ENCODE peak calls at places on chromosomes 4 and X, in five cellular contexts. E is transverse colon, Y is brain microvascular endothelial cell, C is adrenal gland, M is tibial artery. L is an unnamed sample.

GRCh38 chrX:133412246-133412645 is 3.0 kb downstream of the GPC4 start:
- DNase-seq in E (no peak), Y (peak), C (no peak), M (no peak), L (no peak)

GRCh38 chr4:123699823-123700822 is 303.5 kb downstream of the SPRY1 start:
- DNase-seq in E (no peak), Y (peak), C (no peak), M (no peak), L (no peak)

GRCh38 chr4:39591290-39591689 is 47.4 kb downstream of the SMIM14 start:
- DNase-seq in E (peak), Y (no peak), C (no peak), M (no peak), L (no peak)

GRCh38 chr4:31259119-31259518 is 539.0 kb downstream of the PCDH7 start:
- DNase-seq in E (no peak), Y (no peak), C (no peak), M (no peak), L (no peak)

GRCh38 chr4:28916585-28916984 is 1803.6 kb upstream of the PCDH7 start:
- DNase-seq in E (no peak), Y (no peak), C (no peak), M (no peak), L (no peak)

GRCh38 chr4:87005690-87006461 is 71.1 kb downstream of the AFF1 start:
- DNase-seq in E (peak), Y (no peak), C (no peak), M (no peak), L (no peak)

GRCh38 chr4:118307619-118308018 is 45.2 kb downstream of the PRSS12 start:
- DNase-seq in E (no peak), Y (no peak), C (no peak), M (no peak), L (no peak)

GRCh38 chr4:23337292-23337691 is 552.6 kb downstream of the PPARGC1A start:
- DNase-seq in E (no peak), Y (no peak), C (no peak), M (no peak), L (no peak)

GRCh38 chr4:119536572-119537528 is 91.8 kb downstream of the PDE5A start:
- DNase-seq in E (no peak), Y (no peak), C (no peak), M (no peak), L (no peak)

GRCh38 chr4:83631066-83631465 is 95.2 kb downstream of the GPAT3 start:
- DNase-seq in E (no peak), Y (no peak), C (no peak), M (no peak), L (no peak)

GRCh38 chr4:41718907-41719306 is 29.6 kb downstream of the PHOX2B start:
- DNase-seq in E (no peak), Y (no peak), C (no peak), M (no peak), L (no peak)

GRCh38 chr4:81555489-81555888 is 83.8 kb upstream of the RASGEF1B start:
- DNase-seq in E (no peak), Y (no peak), C (no peak), M (no peak), L (no peak)

GRCh38 chr4:113707013-113707412 is 54.5 kb downstream of the CAMK2D start:
- DNase-seq in E (no peak), Y (no peak), C (no peak), M (no peak), L (no peak)

GRCh38 chr4:14445882-14446281 is 556.4 kb upstream of the CPEB2 start:
- DNase-seq in E (no peak), Y (no peak), C (no peak), M (no peak), L (no peak)

GRCh38 chr4:78477276-78477675 is 74.3 kb upstream of the ANXA3 start:
- DNase-seq in E (no peak), Y (peak), C (no peak), M (no peak), L (no peak)

GRCh38 chr4:128513664-128514484 is 226.3 kb upstream of the PGRMC2 start:
- DNase-seq in E (no peak), Y (no peak), C (no peak), M (no peak), L (no peak)

GRCh38 chrX:118802857-118803256 is 20.8 kb upstream of the ZCCHC12 start:
- DNase-seq in E (no peak), Y (no peak), C (peak), M (no peak), L (no peak)

GRCh38 chrX:99394450-99394849 is 1015.6 kb downstream of the PCDH19 start:
- DNase-seq in E (no peak), Y (no peak), C (no peak), M (no peak), L (no peak)

GRCh38 chrX:71315917-71316316 is 14.4 kb downstream of the ITGB1BP2 start:
- DNase-seq in E (no peak), Y (peak), C (no peak), M (no peak), L (no peak)

GRCh38 chrX:154738013-154738738 is 12.7 kb downstream of the GAB3 start:
- DNase-seq in E (peak), Y (peak), C (peak), M (peak), L (no peak)

GRCh38 chr4:83658806-83659205 is 122.9 kb downstream of the GPAT3 start:
- DNase-seq in E (no peak), Y (peak), C (no peak), M (no peak), L (no peak)

GRCh38 chr4:180057891-180058643 is 2185.1 kb upstream of the TENM3 start:
- DNase-seq in E (peak), Y (no peak), C (peak), M (no peak), L (peak)

GRCh38 chrX:93868289-93868985 is 194.4 kb downstream of the FAM133A start:
- DNase-seq in E (no peak), Y (no peak), C (peak), M (no peak), L (no peak)

GRCh38 chrX:73851014-73852009 is 288.3 kb downstream of the CHIC1 start:
- DNase-seq in E (peak), Y (peak), C (peak), M (no peak), L (peak)

GRCh38 chrX:29841750-29842149 is 373.6 kb upstream of the MAGEB2 start:
- DNase-seq in E (no peak), Y (peak), C (no peak), M (no peak), L (no peak)

GRCh38 chr4:31573554-31573953 is 853.4 kb downstream of the PCDH7 start:
- DNase-seq in E (no peak), Y (no peak), C (no peak), M (no peak), L (no peak)

GRCh38 chrX:141405878-141406492 is 163.7 kb upstream of the SPANXC start:
- DNase-seq in E (no peak), Y (peak), C (no peak), M (no peak), L (no peak)

GRCh38 chr4:7650606-7651400 is 216.1 kb upstream of the PSAPL1 start:
- DNase-seq in E (no peak), Y (peak), C (no peak), M (peak), L (no peak)

GRCh38 chrX:116749943-116750342 is 287.2 kb upstream of the CT83 start:
- DNase-seq in E (no peak), Y (no peak), C (no peak), M (no peak), L (no peak)

GRCh38 chr4:1233641-1234277 is 15.2 kb downstream of the CTBP1 start:
- DNase-seq in E (no peak), Y (no peak), C (peak), M (no peak), L (peak)

GRCh38 chr4:119728692-119729593 is 100.3 kb upstream of the PDE5A start:
- DNase-seq in E (no peak), Y (no peak), C (no peak), M (no peak), L (no peak)

GRCh38 chrX:119943185-119943988 is at the start of gene NKAP:
- DNase-seq in E (peak), Y (peak), C (peak), M (peak), L (peak)

GRCh38 chr4:40515398-40516293 is 114.0 kb downstream of the RBM47 start:
- DNase-seq in E (peak), Y (no peak), C (peak), M (peak), L (peak)

GRCh38 chrX:3393581-3394111 is 47.2 kb upstream of the MXRA5 start:
- DNase-seq in E (no peak), Y (no peak), C (no peak), M (no peak), L (no peak)

GRCh38 chrX:83008415-83008814 is 499.7 kb upstream of the POU3F4 start:
- DNase-seq in E (no peak), Y (no peak), C (no peak), M (no peak), L (no peak)

GRCh38 chrX:11190745-11191510 is 79.8 kb downstream of the HCCS start:
- DNase-seq in E (peak), Y (no peak), C (no peak), M (no peak), L (no peak)

GRCh38 chr4:159290321-159291030 is 187.6 kb downstream of the RAPGEF2 start:
- DNase-seq in E (no peak), Y (peak), C (no peak), M (no peak), L (no peak)
- H3K27ac ChIP-seq in E (no peak), Y (no peak), C (no peak), M (no peak), L (no peak)

GRCh38 chrX:110420771-110421498 is 62.3 kb downstream of the RTL9 start:
- DNase-seq in E (no peak), Y (no peak), C (no peak), M (no peak), L (no peak)
- TF ChIP-seq CTCF in E (no peak), Y (peak), C (no peak), M (no peak), L (peak)

GRCh38 chrX:20265726-20266681 is 705 bp downstream of the RPS6KA3 start:
- DNase-seq in E (peak), Y (no peak), C (peak), M (peak), L (peak)

GRCh38 chrX:20266810-20267598 is at the start of gene RPS6KA3:
- DNase-seq in E (peak), Y (peak), C (peak), M (peak), L (peak)

GRCh38 chrX:20267599-20267923 is 852 bp upstream of the RPS6KA3 start:
- DNase-seq in E (no peak), Y (no peak), C (no peak), M (no peak), L (no peak)

GRCh38 chrX:20269848-20270556 is 3.3 kb upstream of the RPS6KA3 start:
- DNase-seq in E (no peak), Y (no peak), C (no peak), M (no peak), L (no peak)

GRCh38 chrX:20267924-20268701 is 1.4 kb upstream of the RPS6KA3 start:
- DNase-seq in E (peak), Y (no peak), C (peak), M (peak), L (peak)
- H3K4me3 ChIP-seq in E (peak), Y (peak), C (peak), M (peak), L (peak)

GRCh38 chr4:3418029-3418762 is 23.6 kb upstream of the HGFAC start:
- DNase-seq in E (no peak), Y (no peak), C (no peak), M (no peak), L (peak)
- H3K27ac ChIP-seq in E (no peak), Y (no peak), C (no peak), M (no peak), L (no peak)

GRCh38 chrX:39017062-39017461 is 215.8 kb downstream of the MID1IP1 start:
- DNase-seq in E (no peak), Y (no peak), C (no peak), M (no peak), L (peak)

GRCh38 chrX:39018526-39018925 is 217.3 kb downstream of the MID1IP1 start:
- DNase-seq in E (no peak), Y (no peak), C (no peak), M (no peak), L (no peak)

GRCh38 chrX:39020051-39020669 is 218.9 kb downstream of the MID1IP1 start:
- DNase-seq in E (no peak), Y (no peak), C (no peak), M (no peak), L (no peak)

GRCh38 chrX:39017716-39018115 is 216.5 kb downstream of the MID1IP1 start:
- DNase-seq in E (no peak), Y (no peak), C (peak), M (no peak), L (no peak)

DNA sequence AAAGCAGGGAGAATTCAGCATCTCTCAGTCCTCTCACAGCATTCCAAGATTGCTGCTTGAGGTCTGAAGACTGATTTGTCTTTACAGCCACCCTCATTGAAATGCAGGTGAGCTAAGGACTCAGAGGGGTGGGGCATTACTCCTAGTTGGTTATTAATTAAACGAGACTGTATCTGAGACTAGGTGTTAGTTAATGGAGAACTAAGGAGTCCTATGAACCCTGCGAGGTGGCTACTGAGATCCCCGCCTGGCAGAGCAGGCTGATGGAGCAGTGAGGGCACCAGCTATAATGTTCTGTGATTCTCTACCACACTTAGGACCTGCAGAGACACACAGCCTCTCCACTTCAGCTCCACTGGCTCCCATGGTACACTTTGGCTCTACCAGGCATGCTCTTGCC is 215.3 kb downstream of the MID1IP1 start:
- DNase-seq in E (no peak), Y (no peak), C (no peak), M (no peak), L (no peak)
- TF ChIP-seq CTCF in E (no peak), Y (no peak), C (no peak), M (no peak), L (no peak)

GRCh38 chr4:105587851-105588250 is 35.4 kb downstream of the ARHGEF38 start:
- DNase-seq in E (no peak), Y (no peak), C (no peak), M (no peak), L (no peak)

GRCh38 chr4:105588252-105588651 is 35.8 kb downstream of the ARHGEF38 start:
- DNase-seq in E (no peak), Y (no peak), C (no peak), M (no peak), L (no peak)

DNA sequence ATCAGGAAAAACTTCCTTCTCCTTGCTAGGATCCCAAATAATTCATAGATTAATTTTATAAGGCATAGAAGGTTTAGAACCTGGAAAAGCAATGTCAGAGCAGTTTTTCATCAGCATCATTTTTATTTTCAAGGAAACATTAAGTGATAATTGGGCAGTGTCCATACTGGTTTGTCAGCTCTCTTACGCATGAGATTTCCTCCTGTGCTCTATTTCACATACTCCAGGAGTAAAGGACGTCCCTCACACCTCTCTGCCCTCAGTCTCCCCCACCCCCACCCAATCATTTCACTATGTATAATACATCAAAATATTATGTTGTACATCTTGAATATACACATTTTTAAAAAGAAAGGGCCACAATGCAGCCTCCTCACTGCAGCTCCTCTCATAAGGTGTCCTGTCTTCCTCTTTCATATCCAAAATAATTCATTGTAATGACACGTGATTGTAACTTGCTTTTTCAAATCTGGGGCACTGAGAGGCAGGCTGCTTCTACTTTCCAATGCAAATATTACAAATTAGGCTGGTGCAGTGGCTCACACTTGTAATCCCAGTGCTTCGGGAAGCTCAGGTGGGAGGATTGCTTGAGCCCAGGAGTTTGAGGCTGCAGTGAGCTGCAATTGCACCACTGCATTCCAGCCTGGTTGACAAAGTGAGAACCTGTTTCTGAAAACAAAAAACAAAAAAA is 34.4 kb downstream of the ARHGEF38 start:
- DNase-seq in E (no peak), Y (no peak), C (no peak), M (no peak), L (no peak)
- H3K4me3 ChIP-seq in E (no peak), Y (no peak), C (no peak), M (no peak), L (peak)

GRCh38 chr4:70979445-70980008 is 13.9 kb upstream of the DCK start:
- DNase-seq in E (no peak), Y (no peak), C (no peak), M (no peak), L (no peak)
- H3K27ac ChIP-seq in E (no peak), Y (no peak), C (no peak), M (no peak), L (no peak)

GRCh38 chr4:60805500-60806313 is 394.4 kb upstream of the ADGRL3 start:
- DNase-seq in E (no peak), Y (peak), C (no peak), M (no peak), L (no peak)
- TF ChIP-seq CTCF in E (no peak), Y (peak), C (peak), M (peak), L (peak)

GRCh38 chr4:121219222-121219621 is 55.1 kb upstream of the TNIP3 start:
- DNase-seq in E (no peak), Y (no peak), C (no peak), M (no peak), L (no peak)
- H3K4me3 ChIP-seq in E (no peak), Y (no peak), C (no peak), M (no peak), L (no peak)

DNA sequence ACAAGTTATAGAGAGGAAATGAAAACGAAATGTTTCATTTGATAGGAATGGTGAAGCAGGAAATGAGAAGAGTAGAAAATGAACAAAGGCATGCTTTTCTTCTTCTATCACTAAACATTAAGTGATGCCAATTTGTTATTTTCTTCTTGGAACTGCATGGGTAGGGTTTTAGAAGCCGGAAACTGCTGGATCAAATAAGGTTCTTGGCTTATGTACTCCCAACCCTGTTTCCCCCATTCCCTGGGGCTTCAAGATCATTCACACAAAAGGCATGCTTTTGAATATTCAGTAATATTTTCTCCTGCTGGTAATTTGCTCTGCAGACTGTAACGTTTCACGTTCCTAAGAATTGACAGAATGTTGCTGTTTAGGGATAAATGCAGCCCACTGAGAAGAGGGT is 224.1 kb downstream of the NLGN4X start:
- DNase-seq in E (no peak), Y (no peak), C (no peak), M (no peak), L (no peak)
- H3K27ac ChIP-seq in E (no peak), Y (no peak), C (no peak), M (no peak), L (no peak)

L was measured in right lobe of liver.